ENCODE peak calls at places on chromosomes 12 and 14, in six cellular contexts. One of them, this sample, is unnamed. For H3K9me3, the result is how much of the 10 kb centered on the place peaks cover.

GRCh38 chr12:1926274-1926673 is 7.8 kb upstream of the CACNA2D4 start:
- DNase-seq in stomach: peak
- DNase-seq in breast epithelium: no peak
- DNase-seq in tibial nerve: no peak
- DNase-seq in OCI-LY7: no peak
- DNase-seq in psoas muscle: no peak
- DNase-seq in this sample: peak

GRCh38 chr12:78914859-78915331 is 50.3 kb downstream of the SYT1 start:
- DNase-seq in stomach: no peak
- DNase-seq in psoas muscle: no peak
- DNase-seq in breast epithelium: no peak
- DNase-seq in tibial nerve: no peak
- DNase-seq in OCI-LY7: no peak
- DNase-seq in this sample: no peak

GRCh38 chr14:70955543-70956480 is 48.6 kb downstream of the PCNX1 start:
- DNase-seq in breast epithelium: no peak
- DNase-seq in tibial nerve: no peak
- DNase-seq in stomach: no peak
- DNase-seq in psoas muscle: no peak
- DNase-seq in OCI-LY7: peak
- DNase-seq in this sample: no peak

GRCh38 chr12:53174881-53175491 is 5.5 kb upstream of the ZNF740 start:
- DNase-seq in OCI-LY7: peak
- DNase-seq in stomach: no peak
- DNase-seq in tibial nerve: no peak
- DNase-seq in breast epithelium: peak
- DNase-seq in psoas muscle: no peak
- DNase-seq in this sample: no peak

GRCh38 chr14:51776102-51776894 is 84.1 kb upstream of the GNG2 start:
- DNase-seq in psoas muscle: peak
- DNase-seq in breast epithelium: no peak
- DNase-seq in tibial nerve: peak
- DNase-seq in stomach: no peak
- DNase-seq in OCI-LY7: peak
- DNase-seq in this sample: peak

GRCh38 chr12:92393504-92393903 is 247.9 kb upstream of the BTG1 start:
- DNase-seq in psoas muscle: no peak
- DNase-seq in breast epithelium: no peak
- DNase-seq in stomach: no peak
- DNase-seq in OCI-LY7: peak
- DNase-seq in tibial nerve: no peak
- DNase-seq in this sample: no peak

GRCh38 chr12:22334696-22335290 is at the start of gene ST8SIA1:
- DNase-seq in OCI-LY7: no peak
- DNase-seq in stomach: peak
- DNase-seq in tibial nerve: no peak
- DNase-seq in psoas muscle: peak
- DNase-seq in breast epithelium: no peak
- DNase-seq in this sample: no peak

GRCh38 chr14:104184911-104185499 is 46.6 kb downstream of the KIF26A start:
- DNase-seq in OCI-LY7: no peak
- DNase-seq in psoas muscle: no peak
- DNase-seq in tibial nerve: no peak
- DNase-seq in breast epithelium: no peak
- DNase-seq in stomach: no peak
- DNase-seq in this sample: no peak

GRCh38 chr12:57452181-57452936 is 2.7 kb upstream of the INHBE start:
- DNase-seq in stomach: no peak
- DNase-seq in OCI-LY7: no peak
- DNase-seq in tibial nerve: no peak
- DNase-seq in psoas muscle: peak
- DNase-seq in breast epithelium: no peak
- DNase-seq in this sample: no peak

GRCh38 chr12:101925352-101925751 is 48.0 kb downstream of the DRAM1 start:
- DNase-seq in OCI-LY7: no peak
- DNase-seq in stomach: peak
- DNase-seq in tibial nerve: peak
- DNase-seq in breast epithelium: no peak
- DNase-seq in psoas muscle: peak
- DNase-seq in this sample: peak

GRCh38 chr12:54357802-54358619 is 6.3 kb downstream of the GPR84 start:
- DNase-seq in OCI-LY7: peak
- DNase-seq in stomach: no peak
- DNase-seq in psoas muscle: no peak
- DNase-seq in breast epithelium: no peak
- DNase-seq in tibial nerve: no peak
- DNase-seq in this sample: no peak

GRCh38 chr14:21056520-21057163 is 980 bp upstream of the RNASE8 start:
- DNase-seq in stomach: no peak
- DNase-seq in psoas muscle: no peak
- DNase-seq in breast epithelium: no peak
- DNase-seq in OCI-LY7: no peak
- DNase-seq in tibial nerve: peak
- DNase-seq in this sample: no peak

GRCh38 chr12:7797698-7798398 is 8.6 kb downstream of the NANOG start:
- DNase-seq in tibial nerve: no peak
- DNase-seq in psoas muscle: no peak
- DNase-seq in stomach: peak
- DNase-seq in OCI-LY7: no peak
- DNase-seq in breast epithelium: no peak
- DNase-seq in this sample: no peak

GRCh38 chr14:65359503-65359902 is 53.0 kb upstream of the FUT8 start:
- DNase-seq in tibial nerve: no peak
- DNase-seq in OCI-LY7: peak
- DNase-seq in psoas muscle: no peak
- DNase-seq in stomach: no peak
- DNase-seq in breast epithelium: no peak
- DNase-seq in this sample: no peak

GRCh38 chr14:89447182-89447970 is 30.3 kb upstream of the FOXN3 start:
- DNase-seq in breast epithelium: no peak
- DNase-seq in OCI-LY7: peak
- DNase-seq in tibial nerve: no peak
- DNase-seq in stomach: no peak
- DNase-seq in psoas muscle: no peak
- DNase-seq in this sample: no peak

GRCh38 chr12:60231301-60231700 is 635.5 kb downstream of the SLC16A7 start:
- DNase-seq in stomach: no peak
- DNase-seq in breast epithelium: no peak
- DNase-seq in tibial nerve: no peak
- DNase-seq in OCI-LY7: no peak
- DNase-seq in psoas muscle: no peak
- DNase-seq in this sample: no peak

GRCh38 chr14:85214471-85214870 is 315.5 kb upstream of the FLRT2 start:
- DNase-seq in psoas muscle: no peak
- DNase-seq in tibial nerve: no peak
- DNase-seq in breast epithelium: no peak
- DNase-seq in stomach: no peak
- DNase-seq in OCI-LY7: no peak
- DNase-seq in this sample: no peak

GRCh38 chr12:111605931-111606625 is 7.0 kb upstream of the ATXN2 start:
- DNase-seq in breast epithelium: no peak
- DNase-seq in tibial nerve: no peak
- DNase-seq in OCI-LY7: no peak
- DNase-seq in psoas muscle: no peak
- DNase-seq in stomach: no peak
- DNase-seq in this sample: no peak

GRCh38 chr14:76760331-76761197 is 704 bp upstream of the VASH1 start:
- DNase-seq in stomach: no peak
- DNase-seq in OCI-LY7: no peak
- DNase-seq in psoas muscle: no peak
- DNase-seq in tibial nerve: no peak
- DNase-seq in breast epithelium: no peak
- DNase-seq in this sample: peak

GRCh38 chr14:51395361-51395849 is 155.4 kb downstream of the TMX1 start:
- DNase-seq in psoas muscle: peak
- DNase-seq in tibial nerve: peak
- DNase-seq in stomach: no peak
- DNase-seq in breast epithelium: peak
- DNase-seq in OCI-LY7: no peak
- DNase-seq in this sample: no peak

GRCh38 chr14:71595441-71595840 is 336.8 kb upstream of the RGS6 start:
- DNase-seq in tibial nerve: no peak
- DNase-seq in psoas muscle: no peak
- DNase-seq in breast epithelium: no peak
- DNase-seq in stomach: no peak
- DNase-seq in OCI-LY7: no peak
- DNase-seq in this sample: no peak

GRCh38 chr14:58501214-58501816 is 73.8 kb downstream of the KIAA0586 start:
- DNase-seq in tibial nerve: no peak
- DNase-seq in stomach: no peak
- DNase-seq in psoas muscle: no peak
- DNase-seq in breast epithelium: no peak
- DNase-seq in OCI-LY7: peak
- DNase-seq in this sample: no peak

GRCh38 chr14:20722016-20722415 is 23.7 kb upstream of the EDDM3A start:
- DNase-seq in psoas muscle: no peak
- DNase-seq in breast epithelium: no peak
- DNase-seq in OCI-LY7: no peak
- DNase-seq in stomach: no peak
- DNase-seq in tibial nerve: no peak
- DNase-seq in this sample: no peak

GRCh38 chr14:45140661-45141187 is 5.0 kb downstream of the FANCM start:
- DNase-seq in psoas muscle: no peak
- DNase-seq in breast epithelium: no peak
- DNase-seq in stomach: no peak
- DNase-seq in OCI-LY7: no peak
- DNase-seq in tibial nerve: no peak
- DNase-seq in this sample: no peak

GRCh38 chr14:49975799-49976198 is 82.9 kb downstream of the ARF6 start:
- DNase-seq in breast epithelium: no peak
- DNase-seq in psoas muscle: no peak
- DNase-seq in OCI-LY7: no peak
- DNase-seq in tibial nerve: no peak
- DNase-seq in stomach: no peak
- DNase-seq in this sample: no peak

GRCh38 chr12:50287271-50287670 is 4.0 kb upstream of the LIMA1 start:
- DNase-seq in breast epithelium: no peak
- DNase-seq in OCI-LY7: no peak
- DNase-seq in stomach: no peak
- DNase-seq in psoas muscle: no peak
- DNase-seq in tibial nerve: no peak
- DNase-seq in this sample: no peak

DNA sequence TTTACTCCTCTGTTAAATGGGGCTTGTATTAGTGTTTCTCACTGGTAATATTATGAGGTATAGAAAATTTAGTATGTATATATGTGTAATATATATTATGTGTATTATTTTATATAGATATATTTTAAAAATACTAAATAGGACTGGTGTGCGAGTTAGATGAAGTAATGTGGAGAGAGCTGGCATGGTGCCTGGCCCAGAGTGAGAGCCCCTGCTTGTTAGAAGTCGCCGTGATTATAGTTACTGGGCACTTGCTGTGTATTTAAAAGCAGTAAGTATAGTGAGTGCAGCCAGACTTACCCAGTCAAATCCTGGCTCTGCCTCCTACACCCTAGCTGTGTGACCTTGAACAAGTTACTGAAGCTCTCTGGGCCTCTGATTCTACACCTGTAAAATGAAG is 48.0 kb downstream of the WSCD2 start:
- DNase-seq in psoas muscle: no peak
- DNase-seq in OCI-LY7: no peak
- DNase-seq in stomach: no peak
- DNase-seq in breast epithelium: no peak
- DNase-seq in tibial nerve: no peak
- DNase-seq in this sample: no peak
- H3K27ac ChIP-seq in psoas muscle: no peak
- H3K27ac ChIP-seq in OCI-LY7: no peak
- H3K27ac ChIP-seq in stomach: no peak
- H3K27ac ChIP-seq in breast epithelium: no peak
- H3K27ac ChIP-seq in tibial nerve: no peak
- H3K27ac ChIP-seq in this sample: no peak

GRCh38 chr14:54767139-54767431 is 135.5 kb downstream of the GCH1 start:
- DNase-seq in psoas muscle: no peak
- DNase-seq in OCI-LY7: no peak
- DNase-seq in breast epithelium: no peak
- DNase-seq in stomach: no peak
- DNase-seq in tibial nerve: no peak
- DNase-seq in this sample: no peak
- TF ChIP-seq CTCF in psoas muscle: no peak
- TF ChIP-seq CTCF in OCI-LY7: no peak
- TF ChIP-seq CTCF in breast epithelium: no peak
- TF ChIP-seq CTCF in stomach: no peak
- TF ChIP-seq CTCF in tibial nerve: no peak
- TF ChIP-seq CTCF in this sample: no peak

GRCh38 chr12:46188170-46188569 is 80.7 kb downstream of the SLC38A1 start:
- DNase-seq in stomach: no peak
- DNase-seq in breast epithelium: no peak
- DNase-seq in tibial nerve: no peak
- DNase-seq in OCI-LY7: no peak
- DNase-seq in psoas muscle: no peak
- DNase-seq in this sample: no peak
- H3K9me3 ChIP-seq in stomach: under half
- H3K9me3 ChIP-seq in breast epithelium: under half
- H3K9me3 ChIP-seq in tibial nerve: under half
- H3K9me3 ChIP-seq in OCI-LY7: under half
- H3K9me3 ChIP-seq in psoas muscle: under half
- H3K9me3 ChIP-seq in this sample: under half

DNA sequence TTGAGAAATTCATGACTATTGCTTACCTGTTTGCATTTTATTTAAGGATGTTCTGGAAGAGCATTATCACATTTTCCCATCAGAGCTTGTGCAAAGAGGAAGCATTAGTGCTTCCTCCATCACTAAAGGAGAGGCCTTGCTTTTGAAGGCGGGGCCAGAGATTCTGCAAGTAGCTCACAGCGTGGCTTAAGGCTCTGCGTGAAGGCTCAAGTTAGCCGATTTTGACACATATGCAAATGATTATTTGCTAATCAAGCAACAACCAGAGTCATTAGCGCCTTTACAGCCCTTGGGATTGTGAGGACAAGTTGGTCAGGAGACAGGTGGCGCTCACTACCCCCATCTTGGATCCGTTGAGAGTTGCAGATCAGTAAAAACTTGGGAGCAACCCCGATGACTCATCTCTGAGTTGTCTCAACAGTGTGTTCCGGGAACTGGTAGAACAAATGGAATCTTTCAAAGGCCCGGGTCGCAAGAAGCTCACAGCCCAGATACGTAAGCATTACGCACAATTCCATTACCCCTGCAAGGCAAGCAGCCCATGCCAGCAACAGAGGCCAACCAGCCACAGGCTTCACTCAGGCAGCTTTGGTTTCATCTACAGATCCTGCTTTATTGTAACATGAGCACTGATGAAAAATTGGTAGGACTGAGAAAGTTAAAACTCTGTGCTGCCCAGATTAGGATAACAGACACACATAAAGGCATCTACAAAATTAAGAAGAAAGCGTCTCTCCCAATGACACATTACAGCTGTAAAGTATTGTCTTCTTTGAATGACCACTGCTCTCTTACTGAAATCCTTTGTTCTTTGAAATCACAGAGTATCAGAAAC is 34.9 kb upstream of the SPTSSA start:
- DNase-seq in stomach: peak
- DNase-seq in tibial nerve: peak
- DNase-seq in breast epithelium: peak
- DNase-seq in psoas muscle: peak
- DNase-seq in OCI-LY7: no peak
- DNase-seq in this sample: peak
- H3K27ac ChIP-seq in stomach: peak
- H3K27ac ChIP-seq in tibial nerve: peak
- H3K27ac ChIP-seq in breast epithelium: peak
- H3K27ac ChIP-seq in psoas muscle: peak
- H3K27ac ChIP-seq in OCI-LY7: no peak
- H3K27ac ChIP-seq in this sample: no peak

GRCh38 chr14:75391953-75392352 is 35.9 kb upstream of the JDP2 start:
- DNase-seq in OCI-LY7: no peak
- DNase-seq in psoas muscle: no peak
- DNase-seq in stomach: no peak
- DNase-seq in breast epithelium: no peak
- DNase-seq in tibial nerve: no peak
- DNase-seq in this sample: no peak
- TF ChIP-seq CTCF in OCI-LY7: no peak
- TF ChIP-seq CTCF in psoas muscle: no peak
- TF ChIP-seq CTCF in stomach: no peak
- TF ChIP-seq CTCF in breast epithelium: no peak
- TF ChIP-seq CTCF in tibial nerve: no peak
- TF ChIP-seq CTCF in this sample: no peak

This sample was measured in lung.